ENCODE peak calls at places on chromosomes 6 and 20, in six cellular contexts. E is tibial nerve, Z is lower lobe of right lung, I is transverse colon, Y is GM23338, P is ovary. U is an unnamed sample.

GRCh38 chr20:4509825-4510522 is 211.7 kb upstream of the PRND start:
- DNase-seq in Y (no peak), Z (no peak), P (no peak), E (no peak), I (no peak), U (no peak)

GRCh38 chr6:52103661-52104060 is 16.2 kb upstream of the PKHD1 start:
- DNase-seq in Y (no peak), I (no peak), Z (no peak), E (no peak), P (no peak), U (no peak)

GRCh38 chr6:81897793-81898192 is 145.3 kb upstream of the TENT5A start:
- DNase-seq in P (no peak), E (no peak), I (no peak), Z (no peak), Y (no peak), U (no peak)

GRCh38 chr20:2135018-2135417 is 33.4 kb downstream of the STK35 start:
- DNase-seq in I (no peak), E (no peak), P (no peak), Y (no peak), Z (no peak), U (no peak)

GRCh38 chr20:56900252-56900651 is 271.1 kb downstream of the TFAP2C start:
- DNase-seq in I (no peak), Y (no peak), E (no peak), P (no peak), Z (no peak), U (no peak)

GRCh38 chr6:53112404-53112803 is 36.2 kb downstream of the GCM1 start:
- DNase-seq in Y (no peak), I (peak; percentile 14), P (no peak), Z (peak; percentile 46), E (no peak), U (no peak)

GRCh38 chr20:46835418-46835817 is 59.2 kb upstream of the EYA2 start:
- DNase-seq in I (no peak), P (no peak), Y (no peak), Z (no peak), E (no peak), U (no peak)

GRCh38 chr20:45872626-45873025 is 8.4 kb upstream of the ZSWIM1 start:
- DNase-seq in Z (no peak), P (no peak), Y (no peak), E (no peak), I (no peak), U (no peak)

GRCh38 chr6:158262755-158263154 is 49.5 kb upstream of the TULP4 start:
- DNase-seq in I (no peak), Z (no peak), Y (no peak), P (no peak), E (no peak), U (no peak)

GRCh38 chr6:109345986-109346385 is 36.3 kb downstream of the CD164 start:
- DNase-seq in P (no peak), I (no peak), Y (no peak), Z (no peak), E (no peak), U (no peak)

GRCh38 chr6:109347779-109348178 is 34.5 kb downstream of the CD164 start:
- DNase-seq in E (no peak), I (peak; percentile 74), P (no peak), Z (no peak), Y (no peak), U (no peak)

GRCh38 chr6:109348246-109348645 is 34.0 kb downstream of the CD164 start:
- DNase-seq in Y (no peak), E (no peak), P (no peak), Z (no peak), I (peak; percentile 21), U (no peak)

GRCh38 chr6:109351231-109352132 is 30.8 kb downstream of the CD164 start:
- DNase-seq in E (no peak), P (no peak), Y (no peak), I (peak; percentile 29), Z (no peak), U (no peak)

DNA sequence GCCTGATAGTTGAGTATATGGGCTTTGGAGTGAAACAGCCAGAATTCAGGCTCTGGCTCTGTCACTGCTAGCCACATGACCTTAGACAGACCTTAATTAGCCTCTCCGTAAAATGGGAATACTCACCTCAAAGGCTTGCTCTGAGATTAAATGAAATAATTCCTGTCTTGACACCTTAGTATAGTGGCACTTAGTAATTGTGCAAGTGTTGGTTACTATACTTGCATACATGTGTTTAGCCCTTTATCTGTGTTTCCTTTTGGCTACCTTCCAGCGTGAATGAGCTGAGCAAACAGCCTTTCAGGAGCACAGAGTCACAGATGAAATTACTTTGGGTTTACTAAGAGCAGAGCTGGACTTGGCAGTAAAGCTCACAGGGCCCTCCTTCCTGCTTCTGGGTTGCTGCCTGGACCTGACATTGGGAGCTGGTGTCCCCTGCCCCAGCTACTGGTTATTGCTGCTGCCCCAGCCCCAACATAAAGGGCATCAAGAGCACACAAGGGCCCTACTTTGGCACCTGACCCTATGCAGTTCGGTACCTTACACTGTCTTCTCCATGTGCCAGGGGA is 32.8 kb downstream of the CD164 start:
- DNase-seq in Y (no peak), P (no peak), Z (no peak), E (no peak), I (peak; percentile 70), U (no peak)
- H3K36me3 ChIP-seq in Y (no peaks in the 10 kb centered on the region), P (no peaks in the 10 kb centered on the region), Z (peaks cover 12% of the 10 kb centered on the region), E (no peaks in the 10 kb centered on the region), I (no peaks in the 10 kb centered on the region), U (no peaks in the 10 kb centered on the region)

DNA sequence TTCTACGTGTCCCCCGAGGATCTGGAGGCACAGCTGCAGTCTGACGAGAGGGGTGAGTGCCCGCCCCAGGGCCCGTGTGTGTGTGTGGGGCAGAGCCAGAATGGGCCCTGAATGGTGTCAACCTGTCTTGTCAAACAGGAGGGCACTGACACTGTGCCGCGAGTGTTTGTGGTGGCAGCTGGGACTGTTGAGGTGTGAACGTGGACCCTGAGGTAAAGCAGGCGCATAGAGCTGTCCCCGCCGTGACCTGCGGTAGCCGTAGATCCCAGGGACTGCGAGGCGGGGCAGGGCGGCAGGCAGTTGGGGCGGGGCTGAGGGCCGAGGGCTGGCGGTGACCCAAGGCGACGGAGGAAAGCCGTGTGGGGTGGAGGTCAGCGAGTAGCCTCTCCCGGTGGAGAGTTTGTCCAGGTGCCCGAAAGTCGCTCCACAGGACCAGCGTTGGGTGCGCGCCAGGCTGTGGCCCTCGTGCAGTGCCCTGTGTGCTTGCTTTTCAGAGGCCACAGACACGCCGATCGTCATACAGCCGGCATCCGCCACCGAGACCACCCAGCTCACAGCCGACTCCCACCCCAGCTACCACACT is 25.2 kb downstream of the UCKL1 start:
- DNase-seq in P (peak; percentile 34), Z (no peak), Y (no peak), E (no peak), I (no peak), U (peak; percentile 49)
- H3K36me3 ChIP-seq in P (no peaks in the 10 kb centered on the region), Z (peaks cover 94% of the 10 kb centered on the region), Y (peaks cover 4% of the 10 kb centered on the region), E (no peaks in the 10 kb centered on the region), I (peaks cover 43% of the 10 kb centered on the region), U (peaks cover 11% of the 10 kb centered on the region)

GRCh38 chr20:48959902-48960550 is 38.5 kb downstream of the ARFGEF2 start:
- DNase-seq in E (no peak), I (no peak), P (no peak), Y (no peak), Z (no peak), U (no peak)

GRCh38 chr20:48957053-48957481 is 35.6 kb downstream of the ARFGEF2 start:
- DNase-seq in I (no peak), E (no peak), Z (no peak), Y (no peak), P (no peak), U (no peak)

GRCh38 chr20:48956052-48956451 is 34.5 kb downstream of the ARFGEF2 start:
- DNase-seq in E (no peak), I (no peak), Z (no peak), Y (no peak), P (no peak), U (no peak)

GRCh38 chr20:48957521-48957920 is 36.0 kb downstream of the ARFGEF2 start:
- DNase-seq in Z (no peak), Y (no peak), I (no peak), P (no peak), E (no peak), U (no peak)

GRCh38 chr20:48958743-48959142 is 37.2 kb downstream of the ARFGEF2 start:
- DNase-seq in I (no peak), Z (no peak), Y (no peak), P (no peak), E (no peak), U (no peak)
- H3K36me3 ChIP-seq in I (peaks cover 44% of the 10 kb centered on the region), Z (peaks cover 94% of the 10 kb centered on the region), Y (no peaks in the 10 kb centered on the region), P (no peaks in the 10 kb centered on the region), E (peaks cover 2% of the 10 kb centered on the region), U (peaks cover 3% of the 10 kb centered on the region)

GRCh38 chr20:59040682-59041081 is 1.9 kb downstream of the PRELID3B start:
- DNase-seq in E (no peak), Z (no peak), I (peak; percentile 33), Y (no peak), P (no peak), U (no peak)

GRCh38 chr20:59033616-59034165 is 1.6 kb upstream of the ATP5F1E start:
- DNase-seq in P (no peak), Z (no peak), I (no peak), Y (no peak), E (no peak), U (no peak)

GRCh38 chr20:59035381-59035780 is 3.2 kb upstream of the ATP5F1E start:
- DNase-seq in E (no peak), P (no peak), I (no peak), Y (no peak), Z (no peak), U (no peak)

GRCh38 chr20:59039233-59039632 is 3.4 kb downstream of the PRELID3B start:
- DNase-seq in Z (no peak), P (no peak), E (no peak), I (no peak), Y (no peak), U (no peak)

GRCh38 chr20:59037386-59037785 is 5.2 kb downstream of the PRELID3B start:
- DNase-seq in Y (no peak), I (no peak), E (no peak), Z (no peak), P (no peak), U (no peak)
- H3K36me3 ChIP-seq in Y (peaks cover 37% of the 10 kb centered on the region), I (peaks cover 24% of the 10 kb centered on the region), E (no peaks in the 10 kb centered on the region), Z (peaks cover 42% of the 10 kb centered on the region), P (no peaks in the 10 kb centered on the region), U (peaks cover 5% of the 10 kb centered on the region)

DNA sequence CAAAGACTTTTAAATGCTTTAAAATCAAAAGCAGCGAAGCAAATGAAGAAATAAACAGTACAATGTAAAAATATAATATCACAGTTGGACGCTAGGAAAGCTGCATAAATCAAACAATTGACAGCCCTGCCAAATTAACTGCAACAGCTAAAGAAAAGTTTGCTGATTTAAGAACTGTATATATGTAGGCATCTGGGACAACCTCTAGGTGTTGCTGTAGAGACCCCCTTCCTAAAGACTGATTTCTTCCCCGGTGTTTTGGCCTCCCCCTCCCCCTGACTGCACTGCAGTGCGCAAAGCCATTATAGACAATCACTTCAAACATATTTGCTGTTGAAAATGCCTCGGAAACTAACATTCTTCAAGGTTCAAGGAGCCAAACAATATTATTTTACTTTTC is 1.1 kb downstream of the ELOVL4 start:
- DNase-seq in P (no peak), Z (no peak), E (no peak), I (no peak), Y (peak; percentile 74), U (peak; percentile 60)
- H3K36me3 ChIP-seq in P (no peaks in the 10 kb centered on the region), Z (no peaks in the 10 kb centered on the region), E (no peaks in the 10 kb centered on the region), I (no peaks in the 10 kb centered on the region), Y (no peaks in the 10 kb centered on the region), U (no peaks in the 10 kb centered on the region)

DNA sequence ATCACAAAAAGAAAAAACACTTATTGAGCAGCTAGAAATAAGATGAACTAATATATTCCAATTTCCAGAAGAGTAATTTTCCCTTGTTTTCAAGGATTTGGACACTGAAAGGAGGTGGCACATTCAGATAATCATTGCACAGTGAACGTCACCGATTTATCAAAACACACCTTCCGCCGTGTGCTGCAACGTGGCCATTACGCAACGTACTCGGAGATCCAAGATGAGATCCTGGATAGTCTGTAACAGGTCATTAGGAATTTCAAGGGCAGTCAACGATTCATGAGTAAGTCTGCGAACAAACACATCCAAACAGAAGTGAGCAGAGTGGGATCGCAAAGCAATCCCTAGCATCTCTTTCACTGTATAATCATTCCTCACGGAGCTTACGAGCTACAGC is 93.0 kb downstream of the HUS1B start:
- DNase-seq in E (no peak), I (no peak), P (no peak), Y (no peak), Z (no peak), U (no peak)
- H3K36me3 ChIP-seq in E (no peaks in the 10 kb centered on the region), I (peaks cover 11% of the 10 kb centered on the region), P (no peaks in the 10 kb centered on the region), Y (peaks cover 20% of the 10 kb centered on the region), Z (peaks cover 68% of the 10 kb centered on the region), U (peaks cover 19% of the 10 kb centered on the region)